ENCODE peak calls at places on chromosomes 1 and 21, in eight cellular contexts. One of them, this sample, is unnamed.

GRCh38 chr1:9349331-9349851 is 56.7 kb downstream of the SPSB1 start:
- DNase-seq in psoas muscle: peak
- DNase-seq in fibroblast of the aortic adventitia: no peak
- DNase-seq in vagina: no peak
- DNase-seq in NB4: no peak
- DNase-seq in neural progenitor cell: no peak
- DNase-seq in pancreas: no peak
- DNase-seq in SK-N-SH: no peak
- DNase-seq in this sample: no peak

GRCh38 chr1:170369000-170369399 is 163.0 kb upstream of the GORAB start:
- DNase-seq in psoas muscle: no peak
- DNase-seq in fibroblast of the aortic adventitia: no peak
- DNase-seq in vagina: no peak
- DNase-seq in NB4: no peak
- DNase-seq in neural progenitor cell: no peak
- DNase-seq in pancreas: no peak
- DNase-seq in SK-N-SH: no peak
- DNase-seq in this sample: no peak

GRCh38 chr1:229170778-229171505 is 100.0 kb upstream of the RAB4A start:
- DNase-seq in psoas muscle: no peak
- DNase-seq in fibroblast of the aortic adventitia: no peak
- DNase-seq in vagina: no peak
- DNase-seq in NB4: no peak
- DNase-seq in neural progenitor cell: no peak
- DNase-seq in pancreas: no peak
- DNase-seq in SK-N-SH: no peak
- DNase-seq in this sample: no peak

GRCh38 chr1:234212764-234213406 is 160.4 kb upstream of the COA6 start:
- DNase-seq in psoas muscle: no peak
- DNase-seq in fibroblast of the aortic adventitia: peak
- DNase-seq in vagina: no peak
- DNase-seq in NB4: peak
- DNase-seq in neural progenitor cell: peak
- DNase-seq in pancreas: no peak
- DNase-seq in SK-N-SH: peak
- DNase-seq in this sample: no peak

GRCh38 chr1:248840946-248841345 is 2.9 kb downstream of the ZNF672 start:
- DNase-seq in psoas muscle: no peak
- DNase-seq in fibroblast of the aortic adventitia: no peak
- DNase-seq in vagina: no peak
- DNase-seq in NB4: no peak
- DNase-seq in neural progenitor cell: no peak
- DNase-seq in pancreas: no peak
- DNase-seq in SK-N-SH: no peak
- DNase-seq in this sample: no peak

GRCh38 chr1:18913065-18913502 is 10.7 kb upstream of the ALDH4A1 start:
- DNase-seq in psoas muscle: peak
- DNase-seq in fibroblast of the aortic adventitia: peak
- DNase-seq in vagina: no peak
- DNase-seq in NB4: peak
- DNase-seq in neural progenitor cell: peak
- DNase-seq in pancreas: peak
- DNase-seq in SK-N-SH: peak
- DNase-seq in this sample: no peak

GRCh38 chr1:71488555-71489252 is 407.9 kb upstream of the ZRANB2 start:
- DNase-seq in psoas muscle: no peak
- DNase-seq in fibroblast of the aortic adventitia: no peak
- DNase-seq in vagina: no peak
- DNase-seq in NB4: no peak
- DNase-seq in neural progenitor cell: no peak
- DNase-seq in pancreas: no peak
- DNase-seq in SK-N-SH: no peak
- DNase-seq in this sample: no peak

GRCh38 chr1:207825719-207826556 is 74.1 kb downstream of the CD46 start:
- DNase-seq in psoas muscle: peak
- DNase-seq in fibroblast of the aortic adventitia: peak
- DNase-seq in vagina: no peak
- DNase-seq in NB4: peak
- DNase-seq in neural progenitor cell: no peak
- DNase-seq in pancreas: no peak
- DNase-seq in SK-N-SH: no peak
- DNase-seq in this sample: no peak

GRCh38 chr1:20052386-20052785 is 17.6 kb upstream of the PLA2G5 start:
- DNase-seq in psoas muscle: no peak
- DNase-seq in fibroblast of the aortic adventitia: no peak
- DNase-seq in vagina: no peak
- DNase-seq in NB4: no peak
- DNase-seq in neural progenitor cell: no peak
- DNase-seq in pancreas: no peak
- DNase-seq in SK-N-SH: no peak
- DNase-seq in this sample: no peak

GRCh38 chr1:220926146-220926545 is 46.9 kb downstream of the HLX start:
- DNase-seq in psoas muscle: peak
- DNase-seq in fibroblast of the aortic adventitia: peak
- DNase-seq in vagina: no peak
- DNase-seq in NB4: no peak
- DNase-seq in neural progenitor cell: no peak
- DNase-seq in pancreas: no peak
- DNase-seq in SK-N-SH: no peak
- DNase-seq in this sample: peak

GRCh38 chr21:21860888-21861287 is 862.7 kb downstream of the NCAM2 start:
- DNase-seq in psoas muscle: no peak
- DNase-seq in fibroblast of the aortic adventitia: no peak
- DNase-seq in vagina: no peak
- DNase-seq in NB4: no peak
- DNase-seq in neural progenitor cell: no peak
- DNase-seq in pancreas: no peak
- DNase-seq in SK-N-SH: no peak
- DNase-seq in this sample: no peak

GRCh38 chr1:226060427-226060826 is 2.1 kb upstream of the H3-3A start:
- DNase-seq in psoas muscle: no peak
- DNase-seq in fibroblast of the aortic adventitia: no peak
- DNase-seq in vagina: no peak
- DNase-seq in NB4: no peak
- DNase-seq in neural progenitor cell: no peak
- DNase-seq in pancreas: no peak
- DNase-seq in SK-N-SH: no peak
- DNase-seq in this sample: no peak
- H3K4me3 ChIP-seq in psoas muscle: no peak
- H3K4me3 ChIP-seq in fibroblast of the aortic adventitia: no peak
- H3K4me3 ChIP-seq in vagina: no peak
- H3K4me3 ChIP-seq in NB4: no peak
- H3K4me3 ChIP-seq in neural progenitor cell: no peak
- H3K4me3 ChIP-seq in pancreas: no peak
- H3K4me3 ChIP-seq in SK-N-SH: no peak
- H3K4me3 ChIP-seq in this sample: no peak

DNA sequence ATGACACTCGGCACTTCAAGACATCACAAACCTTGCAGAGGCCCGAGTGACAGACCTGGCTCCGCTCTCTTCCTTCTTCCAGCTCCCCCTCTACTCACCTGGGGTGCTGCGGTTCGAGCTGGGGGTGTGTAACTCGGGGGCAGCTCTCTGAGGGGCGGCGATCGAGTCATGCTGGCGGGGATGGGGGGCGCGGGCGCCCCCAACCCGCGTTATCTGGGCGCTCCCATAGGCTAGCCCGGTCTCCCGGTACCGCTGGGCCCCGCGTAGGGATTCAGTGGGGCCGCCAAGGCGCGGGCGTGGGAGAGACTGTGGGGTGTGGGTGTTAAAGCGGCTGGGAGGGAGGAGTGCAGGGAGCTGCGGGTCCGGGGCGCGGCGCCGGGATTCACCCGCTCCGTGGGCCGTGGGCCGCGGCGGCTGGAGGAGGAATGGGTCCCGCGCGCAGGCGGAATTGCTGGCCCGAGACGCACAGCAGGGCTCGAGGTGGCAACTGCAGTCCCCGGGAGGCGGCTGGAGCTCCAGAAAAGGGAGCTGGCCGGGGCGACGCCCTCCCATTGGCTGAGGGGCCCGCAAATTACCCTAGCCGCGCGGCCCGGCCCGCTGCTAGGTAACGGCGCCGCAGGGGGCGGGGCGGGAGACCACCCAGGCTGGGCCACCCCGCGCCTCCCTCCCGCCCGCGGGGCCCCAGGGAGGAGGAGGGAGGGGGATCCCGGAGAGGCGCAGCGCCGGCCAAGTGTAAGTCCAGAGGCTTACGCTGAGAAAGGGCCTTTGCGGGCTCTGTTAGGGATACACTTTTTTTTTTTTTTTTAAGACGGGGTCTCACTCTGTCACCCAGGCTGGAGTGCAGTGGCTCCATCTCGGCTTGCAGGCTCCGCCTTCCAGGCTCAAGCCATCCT is at the start of gene PTCH2:
- DNase-seq in psoas muscle: peak
- DNase-seq in fibroblast of the aortic adventitia: peak
- DNase-seq in vagina: no peak
- DNase-seq in NB4: peak
- DNase-seq in neural progenitor cell: peak
- DNase-seq in pancreas: peak
- DNase-seq in SK-N-SH: peak
- DNase-seq in this sample: peak
- H3K4me3 ChIP-seq in psoas muscle: peak
- H3K4me3 ChIP-seq in fibroblast of the aortic adventitia: peak
- H3K4me3 ChIP-seq in vagina: peak
- H3K4me3 ChIP-seq in NB4: no peak
- H3K4me3 ChIP-seq in neural progenitor cell: peak
- H3K4me3 ChIP-seq in pancreas: peak
- H3K4me3 ChIP-seq in SK-N-SH: peak
- H3K4me3 ChIP-seq in this sample: peak

DNA sequence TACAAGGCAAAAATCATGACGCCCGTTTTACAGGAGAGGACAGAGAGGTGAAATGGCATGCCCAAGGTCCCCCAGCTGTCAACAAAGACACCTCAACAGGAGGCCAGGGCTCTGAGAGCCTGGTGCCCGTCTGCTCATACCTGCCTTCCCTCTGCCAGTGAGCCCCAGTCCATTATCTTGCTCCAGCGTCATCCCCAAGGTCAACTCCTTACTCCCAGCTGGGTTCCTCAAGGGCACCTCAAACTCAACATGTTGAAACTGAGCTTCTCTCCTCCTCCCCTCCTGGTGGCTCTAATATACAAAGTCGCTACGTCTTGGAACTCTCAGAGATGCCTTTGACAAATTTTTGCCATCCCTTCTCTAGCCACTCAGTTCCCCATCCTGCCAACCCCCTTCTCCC is 3.2 kb downstream of the PBXIP1 start:
- DNase-seq in psoas muscle: no peak
- DNase-seq in fibroblast of the aortic adventitia: no peak
- DNase-seq in vagina: no peak
- DNase-seq in NB4: no peak
- DNase-seq in neural progenitor cell: no peak
- DNase-seq in pancreas: no peak
- DNase-seq in SK-N-SH: no peak
- DNase-seq in this sample: no peak
- H3K4me3 ChIP-seq in psoas muscle: peak
- H3K4me3 ChIP-seq in fibroblast of the aortic adventitia: no peak
- H3K4me3 ChIP-seq in vagina: no peak
- H3K4me3 ChIP-seq in NB4: no peak
- H3K4me3 ChIP-seq in neural progenitor cell: no peak
- H3K4me3 ChIP-seq in pancreas: no peak
- H3K4me3 ChIP-seq in SK-N-SH: no peak
- H3K4me3 ChIP-seq in this sample: no peak

DNA sequence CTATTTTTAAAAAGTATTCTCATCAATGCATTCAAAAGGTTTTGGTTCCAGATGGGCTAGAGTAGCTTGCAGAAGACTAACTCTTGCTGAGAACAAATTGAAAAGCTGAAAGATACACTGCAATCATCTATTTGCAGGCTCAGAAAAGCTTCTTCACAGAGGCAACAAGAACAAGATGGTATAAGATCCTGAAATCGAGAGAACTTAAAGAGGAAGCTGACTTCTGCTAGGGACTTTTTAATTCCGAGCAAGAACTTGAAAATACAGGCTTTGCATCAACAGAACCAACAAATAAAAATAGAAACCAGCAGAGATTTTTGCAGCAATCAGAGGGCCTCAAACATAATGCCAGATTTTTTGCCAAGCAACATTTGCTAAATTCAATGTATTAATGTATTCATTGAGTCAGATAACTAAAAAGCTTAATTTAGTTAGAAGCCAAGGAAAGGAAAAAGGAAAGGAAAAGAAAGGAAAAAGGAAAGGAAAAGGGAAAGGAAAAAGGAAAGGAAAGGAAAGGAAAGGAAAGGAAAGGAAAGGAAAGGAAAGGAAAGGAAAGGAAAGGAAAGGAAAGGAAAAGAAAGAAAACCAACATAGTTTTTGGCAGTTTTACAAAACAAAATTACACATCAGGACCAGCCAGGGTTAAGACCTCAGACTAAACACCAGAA is 42.8 kb downstream of the FAF1 start:
- DNase-seq in psoas muscle: no peak
- DNase-seq in fibroblast of the aortic adventitia: no peak
- DNase-seq in vagina: no peak
- DNase-seq in NB4: no peak
- DNase-seq in neural progenitor cell: no peak
- DNase-seq in pancreas: no peak
- DNase-seq in SK-N-SH: no peak
- DNase-seq in this sample: no peak
- H3K4me3 ChIP-seq in psoas muscle: no peak
- H3K4me3 ChIP-seq in fibroblast of the aortic adventitia: no peak
- H3K4me3 ChIP-seq in vagina: no peak
- H3K4me3 ChIP-seq in NB4: no peak
- H3K4me3 ChIP-seq in neural progenitor cell: no peak
- H3K4me3 ChIP-seq in pancreas: no peak
- H3K4me3 ChIP-seq in SK-N-SH: no peak
- H3K4me3 ChIP-seq in this sample: no peak

GRCh38 chr1:2415801-2416208 is 3.4 kb upstream of the PEX10 start:
- DNase-seq in psoas muscle: no peak
- DNase-seq in fibroblast of the aortic adventitia: no peak
- DNase-seq in vagina: no peak
- DNase-seq in NB4: no peak
- DNase-seq in neural progenitor cell: no peak
- DNase-seq in pancreas: no peak
- DNase-seq in SK-N-SH: no peak
- DNase-seq in this sample: no peak
- H3K4me3 ChIP-seq in psoas muscle: no peak
- H3K4me3 ChIP-seq in fibroblast of the aortic adventitia: no peak
- H3K4me3 ChIP-seq in vagina: peak
- H3K4me3 ChIP-seq in NB4: no peak
- H3K4me3 ChIP-seq in neural progenitor cell: no peak
- H3K4me3 ChIP-seq in pancreas: no peak
- H3K4me3 ChIP-seq in SK-N-SH: no peak
- H3K4me3 ChIP-seq in this sample: no peak

This sample was measured in skeletal muscle cell.